ENCODE peak calls at places on chromosomes 5 and 9, in eight cellular contexts. A is PC-9, Q is testis, E is fibroblast of lung, K is fibroblast of pulmonary artery, F is mesothelial cell of epicardium, C is GM12865, L is nephron progenitor cell. D is an unnamed sample.
A peak's percentile ranks its signal among the peaks of the same experiment; 100 is the strongest.

GRCh38 chr5:151078490-151079262 is 2.2 kb downstream of the TNIP1 start:
- DNase-seq in A (no peak), Q (no peak), E (no peak), K (no peak), F (no peak), C (peak; percentile 86), L (no peak), D (peak; percentile 79)

GRCh38 chr5:181058321-181058720 is 18.3 kb downstream of the BTNL9 start:
- DNase-seq in A (no peak), Q (no peak), E (no peak), K (no peak), F (no peak), C (no peak), L (no peak), D (no peak)

GRCh38 chr9:133112361-133113026 is 8.5 kb downstream of the RALGDS start:
- DNase-seq in A (no peak), Q (no peak), E (no peak), K (no peak), F (no peak), C (peak; percentile 72), L (no peak), D (no peak)

GRCh38 chr5:89769975-89770374 is 639.6 kb downstream of the CETN3 start:
- DNase-seq in A (no peak), Q (no peak), E (peak; percentile 4), K (peak; percentile 59), F (no peak), C (peak; percentile 2), L (no peak), D (no peak)

GRCh38 chr5:2388005-2388361 is 363.5 kb downstream of the IRX2 start:
- DNase-seq in A (no peak), Q (no peak), E (no peak), K (no peak), F (no peak), C (no peak), L (no peak), D (no peak)

GRCh38 chr9:116002624-116003023 is 151.0 kb upstream of the PAPPA start:
- DNase-seq in A (peak; percentile 90), Q (no peak), E (peak; percentile 61), K (peak; percentile 29), F (no peak), C (no peak), L (no peak), D (no peak)

GRCh38 chr5:36389245-36389644 is 87.5 kb upstream of the RANBP3L start:
- DNase-seq in A (no peak), Q (peak; percentile 26), E (peak; percentile 44), K (peak; percentile 53), F (no peak), C (no peak), L (no peak), D (no peak)

GRCh38 chr5:140152610-140152999 is 22.4 kb upstream of the CYSTM1 start:
- DNase-seq in A (no peak), Q (no peak), E (no peak), K (no peak), F (no peak), C (no peak), L (no peak), D (no peak)

GRCh38 chr5:135851186-135851906 is 16.9 kb downstream of the SLC25A48 start:
- DNase-seq in A (no peak), Q (no peak), E (no peak), K (no peak), F (no peak), C (no peak), L (no peak), D (no peak)

GRCh38 chr9:107158321-107158720 is 124.8 kb upstream of the RAD23B start:
- DNase-seq in A (no peak), Q (peak; percentile 48), E (peak; percentile 39), K (peak; percentile 57), F (no peak), C (peak; percentile 47), L (peak; percentile 12), D (no peak)

GRCh38 chr5:143737073-143737472 is 74.9 kb upstream of the HMHB1 start:
- DNase-seq in A (no peak), Q (no peak), E (no peak), K (no peak), F (no peak), C (no peak), L (no peak), D (no peak)

GRCh38 chr9:18327106-18327505 is 146.8 kb upstream of the ADAMTSL1 start:
- DNase-seq in A (no peak), Q (no peak), E (peak; percentile 54), K (no peak), F (no peak), C (no peak), L (no peak), D (no peak)

GRCh38 chr9:134258828-134259546 is 67.3 kb upstream of the RXRA start:
- DNase-seq in A (no peak), Q (no peak), E (no peak), K (no peak), F (no peak), C (no peak), L (no peak), D (no peak)

GRCh38 chr5:131709043-131709442 is 74.0 kb upstream of the RAPGEF6 start:
- DNase-seq in A (no peak), Q (no peak), E (no peak), K (no peak), F (no peak), C (no peak), L (no peak), D (no peak)

GRCh38 chr5:156825688-156826087 is 24.4 kb upstream of the PPP1R2B start:
- DNase-seq in A (no peak), Q (no peak), E (no peak), K (no peak), F (no peak), C (peak; percentile 11), L (no peak), D (no peak)

GRCh38 chr5:158538506-158539074 is 561.1 kb downstream of the EBF1 start:
- DNase-seq in A (no peak), Q (no peak), E (no peak), K (no peak), F (no peak), C (peak; percentile 38), L (peak; percentile 10), D (peak; percentile 44)

GRCh38 chr5:124527220-124527991 is 219.0 kb downstream of the ZNF608 start:
- DNase-seq in A (peak; percentile 46), Q (no peak), E (peak; percentile 42), K (no peak), F (no peak), C (peak; percentile 54), L (no peak), D (no peak)

GRCh38 chr9:124602204-124602603 is 95.0 kb upstream of the NR5A1 start:
- DNase-seq in A (peak; percentile 40), Q (no peak), E (peak; percentile 45), K (no peak), F (no peak), C (no peak), L (no peak), D (no peak)

GRCh38 chr5:78273436-78273835 is 21.1 kb downstream of the AP3B1 start:
- DNase-seq in A (no peak), Q (no peak), E (no peak), K (no peak), F (no peak), C (no peak), L (no peak), D (no peak)

GRCh38 chr5:179768326-179769085 is 25.3 kb upstream of the LTC4S start:
- DNase-seq in A (no peak), Q (no peak), E (no peak), K (no peak), F (no peak), C (no peak), L (no peak), D (no peak)
- TF ChIP-seq CTCF in A (no peak), Q (no peak), E (no peak), K (peak; percentile 18), F (no peak), C (no peak), L (no peak), D (no peak)

DNA sequence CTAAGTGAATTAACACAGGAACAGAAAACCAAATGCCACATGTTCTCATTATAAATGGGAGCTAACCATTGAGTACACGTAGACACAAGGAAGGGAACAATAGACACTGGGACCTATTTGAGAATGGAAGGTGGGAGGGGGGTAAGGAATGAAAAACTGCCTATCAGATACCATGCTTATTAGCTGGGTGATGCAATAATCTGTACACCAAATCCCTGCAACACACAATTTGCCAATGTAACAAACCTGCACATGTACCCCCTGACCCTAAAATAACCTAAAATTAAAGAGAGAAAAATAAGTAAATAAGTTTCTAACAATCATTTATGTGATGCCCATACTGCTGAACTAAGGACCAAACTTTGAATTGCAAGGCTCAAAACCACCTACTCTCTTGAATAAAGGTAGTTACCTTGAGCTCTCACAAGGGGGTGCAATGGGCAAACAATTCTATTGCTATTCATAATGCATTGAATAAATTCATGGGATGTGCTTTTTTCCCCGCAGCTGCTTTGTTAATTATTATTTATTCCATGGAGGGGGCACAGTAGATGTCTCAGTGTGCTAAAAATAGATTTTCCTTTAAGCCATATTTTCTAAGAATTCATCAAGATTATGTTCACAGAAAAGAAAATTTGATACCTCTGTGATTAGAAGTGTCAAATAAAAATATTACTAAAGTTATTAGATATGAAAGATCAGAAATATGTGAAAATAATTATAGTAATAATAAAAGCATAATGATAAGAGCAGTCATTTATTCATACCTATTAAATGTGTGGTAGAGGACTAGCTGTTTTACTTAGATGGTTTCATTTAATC is 76.2 kb upstream of the PTPN3 start:
- DNase-seq in A (no peak), Q (peak; percentile 47), E (peak; percentile 78), K (peak; percentile 75), F (no peak), C (peak; percentile 53), L (peak; percentile 44), D (peak; percentile 34)
- TF ChIP-seq CTCF in A (peak; percentile 89), Q (peak; percentile 51), E (peak; percentile 87), K (peak; percentile 69), F (peak; percentile 79), C (peak; percentile 43), L (peak; percentile 75), D (peak; percentile 68)

DNA sequence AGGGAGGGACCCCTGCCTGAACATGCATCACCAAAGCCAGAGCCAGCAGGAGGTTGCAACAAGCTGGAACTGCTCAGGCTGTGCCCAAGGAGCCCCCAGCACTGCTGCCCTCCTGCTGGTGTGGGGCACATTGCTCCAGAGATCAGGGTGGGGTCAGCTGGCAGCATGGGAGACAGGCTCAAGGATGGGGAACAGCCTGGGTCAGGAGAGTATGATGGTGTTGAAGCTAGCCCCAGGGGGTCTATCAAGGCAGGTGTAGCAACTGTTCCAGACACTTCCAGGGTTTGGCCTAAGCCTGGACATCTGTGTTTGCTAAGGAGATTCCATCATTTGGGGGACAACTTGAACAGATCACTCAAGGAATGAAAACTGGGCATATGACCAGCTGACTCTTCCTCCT is 133.1 kb downstream of the ATPSCKMT start:
- DNase-seq in A (no peak), Q (no peak), E (no peak), K (no peak), F (no peak), C (no peak), L (no peak), D (no peak)
- TF ChIP-seq CTCF in A (no peak), Q (no peak), E (no peak), K (no peak), F (no peak), C (no peak), L (no peak), D (no peak)

DNA sequence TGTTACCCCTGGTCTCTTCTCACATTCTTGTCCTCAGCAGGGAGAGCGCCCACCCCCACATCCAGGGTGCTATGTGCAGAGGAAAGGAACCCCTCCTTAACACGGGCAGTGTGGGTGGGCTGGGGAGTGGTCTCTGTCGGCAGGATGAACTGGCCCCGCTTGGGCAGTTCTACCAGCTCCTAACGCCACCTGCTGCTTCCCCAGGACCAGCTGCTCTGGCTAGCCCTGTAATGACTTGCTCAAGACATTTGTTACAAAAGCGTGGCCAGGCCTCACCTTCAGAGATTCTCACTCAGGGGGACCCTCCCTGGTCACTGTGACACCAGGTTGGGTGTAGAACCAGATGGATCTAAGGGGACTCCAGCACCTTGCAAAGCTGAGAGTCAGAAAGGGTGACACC is 82.4 kb downstream of the HMCN2 start:
- DNase-seq in A (no peak), Q (no peak), E (no peak), K (no peak), F (no peak), C (no peak), L (peak; percentile 41), D (no peak)
- TF ChIP-seq CTCF in A (no peak), Q (no peak), E (no peak), K (no peak), F (no peak), C (no peak), L (no peak), D (no peak)

D was measured in GM10248.